ENCODE peak calls at places on chromosomes 13 and 19, in four cellular contexts. W, T, M and C are unnamed samples.

GRCh38 chr19:3822683-3823344 is 36.6 kb upstream of the MATK start:
- DNase-seq in W (no peak), T (no peak), M (no peak), C (no peak)

GRCh38 chr19:7986321-7987083 is 18.9 kb downstream of the ELAVL1 start:
- DNase-seq in W (no peak), T (no peak), M (no peak), C (no peak)

GRCh38 chr19:19655051-19655594 is 8.4 kb downstream of the ATP13A1 start:
- DNase-seq in W (no peak), T (no peak), M (no peak), C (peak)

GRCh38 chr19:15280048-15280725 is 47.9 kb upstream of the EPHX3 start:
- DNase-seq in W (no peak), T (peak), M (no peak), C (no peak)

GRCh38 chr19:28963481-28964245 is 249.3 kb downstream of the UQCRFS1 start:
- DNase-seq in W (no peak), T (no peak), M (no peak), C (no peak)

GRCh38 chr13:39406688-39407087 is 196.3 kb downstream of the LHFPL6 start:
- DNase-seq in W (no peak), T (no peak), M (no peak), C (no peak)

GRCh38 chr13:49602005-49602404 is 16.6 kb upstream of the RCBTB1 start:
- DNase-seq in W (no peak), T (no peak), M (no peak), C (no peak)

GRCh38 chr19:35995655-35995993 is 636 bp downstream of the SDHAF1 start:
- DNase-seq in W (peak), T (peak), M (no peak), C (no peak)

GRCh38 chr13:85137516-85137915 is 661.7 kb downstream of the SLITRK6 start:
- DNase-seq in W (no peak), T (no peak), M (no peak), C (no peak)

GRCh38 chr19:36987091-36987490 is 71.0 kb downstream of the ZNF568 start:
- DNase-seq in W (no peak), T (no peak), M (no peak), C (no peak)

GRCh38 chr13:101596803-101597202 is 144.3 kb downstream of the ITGBL1 start:
- DNase-seq in W (no peak), T (no peak), M (no peak), C (no peak)

GRCh38 chr13:66994097-66994496 is 236.0 kb downstream of the PCDH9 start:
- DNase-seq in W (no peak), T (peak), M (no peak), C (peak)

GRCh38 chr13:32987462-32987861 is 28.8 kb upstream of the KL start:
- DNase-seq in W (no peak), T (no peak), M (no peak), C (no peak)

GRCh38 chr13:84917252-84917878 is 881.9 kb downstream of the SLITRK6 start:
- DNase-seq in W (no peak), T (no peak), M (no peak), C (no peak)

GRCh38 chr13:101942038-101942437 is 459.8 kb downstream of the FGF14 start:
- DNase-seq in W (no peak), T (no peak), M (no peak), C (no peak)

GRCh38 chr13:50133277-50133953 is 118.2 kb downstream of the KCNRG start:
- DNase-seq in W (no peak), T (no peak), M (no peak), C (no peak)

GRCh38 chr13:69565334-69565733 is 542.3 kb upstream of the ATXN8OS start:
- DNase-seq in W (no peak), T (no peak), M (no peak), C (no peak)

GRCh38 chr19:56253737-56254136 is 18.8 kb upstream of the EDDM13 start:
- DNase-seq in W (no peak), T (no peak), M (no peak), C (no peak)

GRCh38 chr19:12052571-12053169 is at the start of gene ZNF878:
- DNase-seq in W (peak), T (peak), M (no peak), C (peak)